ENCODE peak calls at places on chromosomes 4 and X, in five cellular contexts. Y is aorta; C is upper lobe of left lung; J is CD4-positive, alpha-beta T cell; U is neural progenitor cell. P is an unnamed sample.

GRCh38 chrX:110987292-110987691 is 108.7 kb upstream of the PAK3 start:
- DNase-seq in Y (no peak), C (no peak), J (no peak), U (no peak), P (no peak)

GRCh38 chr4:177554966-177555574 is 112.8 kb upstream of the AGA start:
- DNase-seq in Y (no peak), C (no peak), J (no peak), U (peak; percentile 28), P (no peak)

GRCh38 chrX:9781941-9782340 is 4.3 kb upstream of the SHROOM2 start:
- DNase-seq in Y (no peak), C (no peak), J (no peak), U (no peak), P (no peak)

GRCh38 chrX:120761810-120762209 is 113.9 kb downstream of the CT47B1 start:
- DNase-seq in Y (no peak), C (no peak), J (no peak), U (no peak), P (no peak)

GRCh38 chr4:87844476-87844875 is 11.7 kb downstream of the MEPE start:
- DNase-seq in Y (no peak), C (no peak), J (no peak), U (no peak), P (no peak)

GRCh38 chr4:12674184-12674583 is 810.0 kb downstream of the RAB28 start:
- DNase-seq in Y (no peak), C (no peak), J (no peak), U (no peak), P (no peak)

GRCh38 chr4:95124906-95125504 is 367.2 kb downstream of the BMPR1B start:
- DNase-seq in Y (no peak), C (no peak), J (no peak), U (peak; percentile 78), P (no peak)

GRCh38 chr4:181911420-181911819 is 331.8 kb upstream of the TENM3 start:
- DNase-seq in Y (no peak), C (no peak), J (no peak), U (no peak), P (no peak)

GRCh38 chrX:1492421-1493012 is 39.8 kb upstream of the ASMTL start:
- DNase-seq in Y (no peak), C (no peak), J (no peak), U (no peak), P (no peak)

GRCh38 chrX:120380699-120381098 is 18.8 kb downstream of the ATP1B4 start:
- DNase-seq in Y (no peak), C (no peak), J (no peak), U (peak; percentile 34), P (peak; percentile 18)

GRCh38 chr4:26544421-26544820 is 39.5 kb upstream of the TBC1D19 start:
- DNase-seq in Y (no peak), C (no peak), J (no peak), U (no peak), P (no peak)

GRCh38 chr4:40303751-40304150 is 31.4 kb upstream of the CHRNA9 start:
- DNase-seq in Y (no peak), C (no peak), J (no peak), U (no peak), P (no peak)

GRCh38 chr4:52172166-52172565 is 121.1 kb downstream of the SPATA18 start:
- DNase-seq in Y (no peak), C (no peak), J (no peak), U (peak; percentile 8), P (no peak)

GRCh38 chr4:118801895-118802575 is 33.9 kb downstream of the SEC24D start:
- DNase-seq in Y (no peak), C (no peak), J (no peak), U (no peak), P (no peak)

GRCh38 chr4:27112587-27112986 is 251.9 kb downstream of the STIM2 start:
- DNase-seq in Y (no peak), C (no peak), J (no peak), U (no peak), P (no peak)

GRCh38 chr4:168515222-168516011 is 18.6 kb downstream of the PALLD start:
- DNase-seq in Y (no peak), C (no peak), J (no peak), U (no peak), P (no peak)

GRCh38 chr4:182897601-182898478 is 19.3 kb downstream of the DCTD start:
- DNase-seq in Y (no peak), C (peak; percentile 38), J (no peak), U (no peak), P (no peak)

GRCh38 chr4:7252510-7253340 is 60.4 kb downstream of the SORCS2 start:
- DNase-seq in Y (no peak), C (no peak), J (no peak), U (no peak), P (no peak)

GRCh38 chr4:102501176-102501634 is at the start of gene NFKB1:
- DNase-seq in Y (peak; percentile 86), C (peak; percentile 94), J (peak; percentile 66), U (peak; percentile 90), P (peak; percentile 78)

GRCh38 chr4:169229571-169230028 is 41.2 kb downstream of the SH3RF1 start:
- DNase-seq in Y (peak; percentile 47), C (no peak), J (no peak), U (no peak), P (no peak)

GRCh38 chr4:140497776-140498636 is at the start of gene MGAT4D:
- DNase-seq in Y (no peak), C (peak; percentile 84), J (no peak), U (peak; percentile 82), P (no peak)

GRCh38 chrX:46456125-46456922 is 88.9 kb downstream of the ZNF674 start:
- DNase-seq in Y (no peak), C (no peak), J (no peak), U (no peak), P (no peak)

GRCh38 chrX:132692066-132692465 is 203.2 kb upstream of the MBNL3 start:
- DNase-seq in Y (no peak), C (no peak), J (no peak), U (no peak), P (no peak)

GRCh38 chr4:137961051-137961438 is 281.1 kb downstream of the SLC7A11 start:
- DNase-seq in Y (peak; percentile 30), C (no peak), J (no peak), U (no peak), P (no peak)

GRCh38 chrX:9657590-9658256 is 107.9 kb downstream of the GPR143 start:
- DNase-seq in Y (no peak), C (no peak), J (no peak), U (no peak), P (no peak)

GRCh38 chrX:54171527-54171926 is 11.5 kb downstream of the FAM120C start:
- DNase-seq in Y (no peak), C (no peak), J (no peak), U (no peak), P (no peak)

GRCh38 chrX:72145181-72145580 is 13.5 kb upstream of the RTL5 start:
- DNase-seq in Y (no peak), C (no peak), J (no peak), U (no peak), P (no peak)

GRCh38 chr4:7892212-7893019 is 47.2 kb downstream of the AFAP1 start:
- DNase-seq in Y (no peak), C (no peak), J (no peak), U (peak; percentile 4), P (no peak)

GRCh38 chr4:617644-618330 is 7.6 kb upstream of the PDE6B start:
- DNase-seq in Y (peak; percentile 18), C (no peak), J (peak; percentile 22), U (no peak), P (no peak)

GRCh38 chr4:183356931-183357675 is 34.9 kb upstream of the CLDN24 start:
- DNase-seq in Y (no peak), C (peak; percentile 77), J (no peak), U (no peak), P (no peak)

GRCh38 chr4:15912961-15913630 is 25.4 kb downstream of the FGFBP1 start:
- DNase-seq in Y (no peak), C (no peak), J (no peak), U (no peak), P (no peak)

GRCh38 chr4:144699565-144699964 is 53.6 kb downstream of the HHIP start:
- DNase-seq in Y (no peak), C (no peak), J (no peak), U (no peak), P (no peak)

GRCh38 chr4:77773101-77773500 is 46.1 kb downstream of the CNOT6L start:
- DNase-seq in Y (no peak), C (no peak), J (no peak), U (no peak), P (no peak)

GRCh38 chr4:88225216-88226107 is 58.9 kb downstream of the PPM1K start:
- DNase-seq in Y (no peak), C (no peak), J (no peak), U (no peak), P (no peak)

GRCh38 chr4:149031399-149031798 is 589.2 kb upstream of the NR3C2 start:
- DNase-seq in Y (no peak), C (no peak), J (no peak), U (peak; percentile 29), P (no peak)

GRCh38 chr4:27702710-27703431 is 842.2 kb downstream of the STIM2 start:
- DNase-seq in Y (no peak), C (no peak), J (no peak), U (peak; percentile 41), P (no peak)

GRCh38 chrX:150454083-150454482 is 91.0 kb downstream of the MAMLD1 start:
- DNase-seq in Y (no peak), C (no peak), J (no peak), U (no peak), P (no peak)

GRCh38 chrX:109374276-109374960 is 107.5 kb downstream of the GUCY2F start:
- DNase-seq in Y (no peak), C (no peak), J (no peak), U (no peak), P (no peak)

GRCh38 chrX:151391722-151392121 is 5.3 kb upstream of the VMA21 start:
- DNase-seq in Y (no peak), C (peak; percentile 52), J (no peak), U (no peak), P (no peak)

DNA sequence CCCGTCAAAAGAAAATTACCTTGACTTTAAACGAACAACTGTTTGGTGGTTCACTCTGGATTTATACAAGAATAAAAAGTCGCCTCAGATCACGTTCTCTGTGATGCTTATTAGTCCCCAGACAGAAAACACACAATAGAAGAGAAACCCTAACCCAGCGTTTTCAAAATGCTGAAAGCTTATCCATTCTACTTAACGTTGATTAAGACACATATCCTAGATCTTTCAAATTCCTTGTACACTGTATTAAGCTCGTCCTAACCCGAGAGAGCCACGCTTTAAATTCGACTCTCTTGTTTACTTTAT is 786 bp upstream of the PITX2 start:
- DNase-seq in Y (no peak), C (no peak), J (no peak), U (no peak), P (no peak)
- H3K27me3 ChIP-seq in Y (no peaks in the 10 kb centered on the region), C (peaks cover 28% of the 10 kb centered on the region), J (peaks cover 100% of the 10 kb centered on the region), U (peaks cover 100% of the 10 kb centered on the region), P (peaks cover 63% of the 10 kb centered on the region)

GRCh38 chrX:94454159-94454558 is 780.2 kb downstream of the FAM133A start:
- DNase-seq in Y (no peak), C (no peak), J (no peak), U (peak; percentile 6), P (no peak)
- H3K27me3 ChIP-seq in Y (no peaks in the 10 kb centered on the region), C (no peaks in the 10 kb centered on the region), J (no peaks in the 10 kb centered on the region), U (no peaks in the 10 kb centered on the region), P (no peaks in the 10 kb centered on the region)

GRCh38 chrX:116827063-116827462 is 364.3 kb upstream of the CT83 start:
- DNase-seq in Y (no peak), C (no peak), J (no peak), U (no peak), P (no peak)
- H3K27me3 ChIP-seq in Y (no peaks in the 10 kb centered on the region), C (no peaks in the 10 kb centered on the region), J (no peaks in the 10 kb centered on the region), U (no peaks in the 10 kb centered on the region), P (no peaks in the 10 kb centered on the region)

GRCh38 chrX:103830848-103831247 is 1.2 kb downstream of the RAB9B start:
- DNase-seq in Y (no peak), C (no peak), J (no peak), U (no peak), P (no peak)
- H3K27me3 ChIP-seq in Y (no peaks in the 10 kb centered on the region), C (no peaks in the 10 kb centered on the region), J (no peaks in the 10 kb centered on the region), U (peaks cover 94% of the 10 kb centered on the region), P (no peaks in the 10 kb centered on the region)